ENCODE peak calls at places on chromosomes 16 and 17, in nine cellular contexts. R, V, P, I, B, J, E, G and U are unnamed samples.
A peak's percentile ranks its signal among the peaks of the same experiment; 100 is the strongest.

GRCh38 chr16:66901626-66902025 is 17.1 kb downstream of the CDH16 start:
- DNase-seq in R (no peak), V (no peak), P (no peak), I (no peak), B (no peak), J (no peak), E (no peak), G (peak; percentile 42), U (peak; percentile 64)

GRCh38 chr16:2042171-2042570 is 5.5 kb downstream of the NTHL1 start:
- DNase-seq in R (no peak), V (peak; percentile 84), P (no peak), I (no peak), B (peak; percentile 93), J (no peak), E (no peak), G (peak; percentile 90), U (peak; percentile 78)

GRCh38 chr17:72056727-72057290 is 64.0 kb upstream of the SOX9 start:
- DNase-seq in R (no peak), V (no peak), P (no peak), I (peak; percentile 68), B (no peak), J (no peak), E (no peak), G (no peak), U (no peak)

GRCh38 chr16:85652431-85653221 is 36.1 kb downstream of the GINS2 start:
- DNase-seq in R (peak; percentile 10), V (peak; percentile 53), P (no peak), I (no peak), B (peak; percentile 80), J (peak; percentile 90), E (no peak), G (peak; percentile 74), U (peak; percentile 47)

GRCh38 chr16:876523-877241 is 76.1 kb upstream of the GNG13 start:
- DNase-seq in R (no peak), V (no peak), P (no peak), I (no peak), B (no peak), J (no peak), E (no peak), G (peak; percentile 24), U (no peak)

GRCh38 chr16:49836668-49837067 is 19.2 kb downstream of the ZNF423 start:
- DNase-seq in R (no peak), V (no peak), P (no peak), I (no peak), B (no peak), J (no peak), E (no peak), G (no peak), U (no peak)

GRCh38 chr17:56431736-56432135 is 161.8 kb upstream of the NOG start:
- DNase-seq in R (no peak), V (no peak), P (no peak), I (no peak), B (no peak), J (no peak), E (no peak), G (no peak), U (no peak)

GRCh38 chr17:59859444-59860025 is 33.2 kb downstream of the TUBD1 start:
- DNase-seq in R (peak; percentile 85), V (no peak), P (no peak), I (no peak), B (no peak), J (peak; percentile 71), E (no peak), G (no peak), U (no peak)

DNA sequence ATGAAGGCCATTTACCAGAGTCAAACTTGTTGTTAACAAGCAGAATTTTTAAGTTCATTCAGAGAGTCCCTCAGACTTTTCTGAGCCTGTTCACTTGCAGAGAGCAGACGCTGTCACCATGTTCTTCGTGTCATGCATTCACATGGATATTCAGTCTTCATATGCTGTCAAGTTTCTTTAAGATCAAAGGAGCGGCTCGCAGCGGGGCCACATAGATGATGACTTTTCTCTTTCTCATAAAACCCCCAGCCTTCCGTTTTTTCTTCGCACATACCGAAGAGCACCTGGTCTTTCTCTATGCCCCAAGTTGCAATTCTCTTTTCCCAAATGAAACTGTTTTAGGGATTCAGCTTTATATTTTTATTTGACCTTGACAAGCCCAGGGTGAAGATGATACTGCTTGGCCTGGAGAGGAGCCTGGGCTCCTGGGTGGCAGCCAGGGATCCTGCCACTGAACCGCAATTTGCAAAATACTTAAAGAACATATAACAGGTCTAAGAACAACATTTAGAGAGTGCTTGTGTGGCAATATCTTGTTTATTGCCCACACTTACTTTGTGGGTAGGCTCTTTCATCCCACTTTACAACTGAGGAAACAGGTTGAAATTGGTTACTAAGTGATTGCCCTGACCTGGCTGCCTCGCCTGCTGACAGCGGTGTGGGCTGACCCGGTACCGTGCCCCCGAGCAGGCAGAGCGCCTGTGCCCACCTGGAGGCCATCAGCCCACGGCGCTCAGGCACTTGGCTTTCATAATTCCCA is 22.9 kb downstream of the SEC14L1 start:
- DNase-seq in R (no peak), V (no peak), P (no peak), I (no peak), B (no peak), J (no peak), E (no peak), G (no peak), U (no peak)
- H3K27ac ChIP-seq in R (no peak overlapping the region), V (peak overlapping the region; percentile 58), P (no peak overlapping the region), I (no peak overlapping the region), B (peak overlapping the region; percentile 45), J (no peak overlapping the region), E (peak overlapping the region; percentile 68), G (peak overlapping the region; percentile 59), U (peak overlapping the region; percentile 83)

DNA sequence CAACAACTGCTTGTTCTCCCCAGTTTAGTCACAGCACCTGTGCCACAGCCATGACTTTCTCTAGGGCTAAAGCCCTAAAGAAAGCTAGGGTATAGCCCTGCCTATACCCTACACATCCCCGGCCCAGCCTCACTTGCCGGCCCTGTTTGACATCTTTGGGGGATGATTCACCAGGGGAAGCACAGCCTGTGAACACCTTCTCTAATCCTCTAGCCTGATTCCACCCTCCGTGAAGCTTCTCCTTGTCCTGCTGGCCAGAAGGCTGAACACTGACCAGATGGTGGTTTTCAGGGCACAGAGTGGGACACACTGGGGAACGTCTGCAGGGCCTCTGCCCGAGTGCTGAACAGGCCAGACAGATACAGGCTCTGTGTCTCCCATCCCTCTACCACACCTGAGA is 6.0 kb downstream of the CLEC16A start:
- DNase-seq in R (peak; percentile 67), V (no peak), P (no peak), I (peak; percentile 72), B (peak; percentile 40), J (no peak), E (no peak), G (no peak), U (no peak)
- H3K4me1 ChIP-seq in R (peaks cover 27% of the 10 kb centered on the region), V (peaks cover 22% of the 10 kb centered on the region), P (peaks cover 32% of the 10 kb centered on the region), I (peaks cover 52% of the 10 kb centered on the region), B (peaks cover 33% of the 10 kb centered on the region), J (peaks cover 41% of the 10 kb centered on the region), E (peaks cover 41% of the 10 kb centered on the region), G (peaks cover 62% of the 10 kb centered on the region), U (peaks cover 54% of the 10 kb centered on the region)

DNA sequence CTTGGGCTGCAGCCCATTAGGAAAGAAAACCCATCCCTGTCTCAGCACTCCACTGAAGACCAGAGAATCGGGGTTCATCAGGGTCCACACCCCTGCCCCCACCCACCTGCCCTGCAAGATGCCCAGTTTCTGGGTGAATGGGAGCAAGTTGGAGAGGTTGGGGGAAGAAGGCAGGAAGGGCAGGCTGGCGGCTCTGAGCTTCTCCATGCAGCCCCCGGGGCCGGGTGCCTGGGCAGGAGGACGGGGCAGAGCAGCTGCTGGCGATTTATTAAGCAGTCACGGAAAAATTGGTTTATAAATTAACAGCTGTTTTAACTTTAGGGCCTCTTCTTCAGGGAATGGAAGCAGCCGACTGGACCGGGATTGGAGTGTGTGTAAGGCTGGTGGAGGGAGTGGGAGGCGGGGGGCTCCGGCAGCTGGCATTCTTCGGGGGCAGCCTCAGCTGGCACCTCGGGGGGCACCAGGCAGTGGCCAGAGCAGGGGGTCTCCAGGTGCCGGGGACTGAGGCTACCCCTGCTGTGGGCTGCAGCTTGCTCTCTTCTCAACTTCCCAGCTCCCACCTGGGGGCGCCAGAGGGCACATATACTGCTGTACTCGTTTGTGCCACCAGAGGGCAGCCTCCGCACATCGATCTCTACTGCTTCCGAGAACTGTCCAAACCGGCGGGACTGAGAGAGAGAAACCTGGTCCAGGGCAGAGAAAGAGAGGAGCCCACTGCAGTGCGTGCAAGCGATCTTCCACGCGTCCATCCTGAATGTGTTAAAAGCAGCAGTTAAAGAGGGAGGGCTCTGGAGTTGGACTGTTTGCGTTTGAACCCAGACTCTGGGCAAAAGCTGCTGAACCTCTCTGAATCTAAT is 5.0 kb upstream of the PPP1R1B start:
- DNase-seq in R (peak; percentile 84), V (peak; percentile 89), P (peak; percentile 77), I (peak; percentile 66), B (peak; percentile 92), J (peak; percentile 76), E (peak; percentile 93), G (peak; percentile 91), U (peak; percentile 85)
- H3K4me3 ChIP-seq in R (peak overlapping the region; percentile 48), V (no peak overlapping the region), P (peak overlapping the region; percentile 30), I (no peak overlapping the region), B (no peak overlapping the region), J (no peak overlapping the region), E (no peak overlapping the region), G (no peak overlapping the region), U (no peak overlapping the region)

GRCh38 chr17:78368348-78368747 is 8.5 kb upstream of the SOCS3 start:
- DNase-seq in R (no peak), V (no peak), P (no peak), I (no peak), B (peak; percentile 80), J (no peak), E (no peak), G (peak; percentile 66), U (no peak)

GRCh38 chr17:78364436-78365281 is 4.8 kb upstream of the SOCS3 start:
- DNase-seq in R (no peak), V (no peak), P (no peak), I (peak; percentile 38), B (no peak), J (no peak), E (no peak), G (no peak), U (no peak)

GRCh38 chr17:78367193-78367592 is 7.3 kb upstream of the SOCS3 start:
- DNase-seq in R (no peak), V (no peak), P (no peak), I (no peak), B (no peak), J (no peak), E (no peak), G (no peak), U (no peak)

GRCh38 chr17:78366109-78366848 is 6.4 kb upstream of the SOCS3 start:
- DNase-seq in R (no peak), V (no peak), P (no peak), I (no peak), B (peak; percentile 78), J (no peak), E (no peak), G (peak; percentile 71), U (no peak)

DNA sequence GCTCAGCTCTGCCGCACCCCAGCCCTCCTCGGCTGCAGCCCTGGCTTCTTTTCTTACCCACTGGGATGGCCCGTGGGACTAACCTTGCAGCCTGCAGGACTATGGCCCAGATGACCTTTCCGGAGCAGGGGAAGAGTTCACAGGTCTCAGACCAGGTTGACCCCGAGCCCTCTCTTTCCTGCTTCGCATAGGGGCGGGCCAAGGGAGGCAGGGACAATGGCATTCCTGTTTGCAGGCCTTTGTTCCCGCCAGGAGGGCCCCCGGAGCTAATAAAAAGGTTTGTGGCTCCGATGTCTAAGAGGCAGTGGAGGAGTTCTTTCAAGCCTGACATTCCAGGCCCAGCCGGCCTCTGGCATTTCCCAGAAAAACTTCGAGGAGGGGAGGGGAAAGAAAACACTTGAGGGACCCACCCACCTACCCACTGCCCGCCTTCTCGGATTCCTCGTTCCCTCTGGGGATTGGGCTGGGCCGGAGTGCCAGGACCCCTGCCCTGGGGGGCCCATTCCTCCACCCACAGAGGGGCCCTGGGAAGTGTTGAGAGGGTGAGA is 5.8 kb upstream of the SOCS3 start:
- DNase-seq in R (no peak), V (no peak), P (no peak), I (no peak), B (no peak), J (no peak), E (no peak), G (no peak), U (no peak)
- H3K27ac ChIP-seq in R (no peak overlapping the region), V (peak overlapping the region; percentile 68), P (peak overlapping the region; percentile 53), I (no peak overlapping the region), B (peak overlapping the region; percentile 81), J (no peak overlapping the region), E (no peak overlapping the region), G (peak overlapping the region; percentile 81), U (peak overlapping the region; percentile 70)